ENCODE peak calls at places on chromosomes 12 and 14, in seven cellular contexts. One of them, this sample, is unnamed.

GRCh38 chr12:105363890-105364289 is 33.4 kb downstream of the C12orf75 start:
- DNase-seq in cardiac fibroblast: no peak
- DNase-seq in bronchial epithelial cell: no peak
- DNase-seq in stomach: no peak
- DNase-seq in T-helper 9 cell: no peak
- DNase-seq in activated gamma-delta T cell treated with Interleukin-2 at 50 U/mL for 16 hours: no peak
- DNase-seq in neural crest cell: no peak
- DNase-seq in this sample: no peak

GRCh38 chr14:101364503-101365328 is 196.6 kb upstream of the DIO3 start:
- DNase-seq in cardiac fibroblast: no peak
- DNase-seq in bronchial epithelial cell: no peak
- DNase-seq in stomach: no peak
- DNase-seq in T-helper 9 cell: no peak
- DNase-seq in activated gamma-delta T cell treated with Interleukin-2 at 50 U/mL for 16 hours: no peak
- DNase-seq in neural crest cell: no peak
- DNase-seq in this sample: no peak

GRCh38 chr14:68458840-68459469 is 333.9 kb downstream of the ZFP36L1 start:
- DNase-seq in cardiac fibroblast: peak; percentile 81
- DNase-seq in bronchial epithelial cell: peak; percentile 95
- DNase-seq in stomach: peak; percentile 72
- DNase-seq in T-helper 9 cell: no peak
- DNase-seq in activated gamma-delta T cell treated with Interleukin-2 at 50 U/mL for 16 hours: no peak
- DNase-seq in neural crest cell: no peak
- DNase-seq in this sample: peak; percentile 85

GRCh38 chr12:111221296-111222026 is 147.4 kb downstream of the PHETA1 start:
- DNase-seq in cardiac fibroblast: no peak
- DNase-seq in bronchial epithelial cell: no peak
- DNase-seq in stomach: no peak
- DNase-seq in T-helper 9 cell: no peak
- DNase-seq in activated gamma-delta T cell treated with Interleukin-2 at 50 U/mL for 16 hours: no peak
- DNase-seq in neural crest cell: no peak
- DNase-seq in this sample: no peak

GRCh38 chr12:124928095-124928911 is 13.9 kb upstream of the UBC start:
- DNase-seq in cardiac fibroblast: peak; percentile 97
- DNase-seq in bronchial epithelial cell: peak; percentile 100
- DNase-seq in stomach: peak; percentile 81
- DNase-seq in T-helper 9 cell: peak; percentile 25
- DNase-seq in activated gamma-delta T cell treated with Interleukin-2 at 50 U/mL for 16 hours: no peak
- DNase-seq in neural crest cell: no peak
- DNase-seq in this sample: peak; percentile 95

GRCh38 chr14:56579345-56580316 is at the start of gene TMEM260:
- DNase-seq in cardiac fibroblast: peak; percentile 91
- DNase-seq in bronchial epithelial cell: peak; percentile 79
- DNase-seq in stomach: peak; percentile 87
- DNase-seq in T-helper 9 cell: peak; percentile 88
- DNase-seq in activated gamma-delta T cell treated with Interleukin-2 at 50 U/mL for 16 hours: peak; percentile 92
- DNase-seq in neural crest cell: peak; percentile 87
- DNase-seq in this sample: peak; percentile 90

GRCh38 chr14:77041837-77042557 is 13.5 kb upstream of the IRF2BPL start:
- DNase-seq in cardiac fibroblast: peak; percentile 98
- DNase-seq in bronchial epithelial cell: peak; percentile 86
- DNase-seq in stomach: peak; percentile 52
- DNase-seq in T-helper 9 cell: no peak
- DNase-seq in activated gamma-delta T cell treated with Interleukin-2 at 50 U/mL for 16 hours: no peak
- DNase-seq in neural crest cell: no peak
- DNase-seq in this sample: peak; percentile 97

GRCh38 chr12:3129301-3130052 is 52.3 kb downstream of the TSPAN9 start:
- DNase-seq in cardiac fibroblast: peak; percentile 77
- DNase-seq in bronchial epithelial cell: peak; percentile 45
- DNase-seq in stomach: no peak
- DNase-seq in T-helper 9 cell: no peak
- DNase-seq in activated gamma-delta T cell treated with Interleukin-2 at 50 U/mL for 16 hours: no peak
- DNase-seq in neural crest cell: no peak
- DNase-seq in this sample: peak; percentile 87

GRCh38 chr12:71270057-71270456 is 112.3 kb upstream of the TSPAN8 start:
- DNase-seq in cardiac fibroblast: no peak
- DNase-seq in bronchial epithelial cell: no peak
- DNase-seq in stomach: no peak
- DNase-seq in T-helper 9 cell: no peak
- DNase-seq in activated gamma-delta T cell treated with Interleukin-2 at 50 U/mL for 16 hours: no peak
- DNase-seq in neural crest cell: no peak
- DNase-seq in this sample: no peak

GRCh38 chr14:25122188-25122587 is 72.2 kb upstream of the STXBP6 start:
- DNase-seq in cardiac fibroblast: peak; percentile 40
- DNase-seq in bronchial epithelial cell: no peak
- DNase-seq in stomach: no peak
- DNase-seq in T-helper 9 cell: no peak
- DNase-seq in activated gamma-delta T cell treated with Interleukin-2 at 50 U/mL for 16 hours: no peak
- DNase-seq in neural crest cell: no peak
- DNase-seq in this sample: no peak

GRCh38 chr12:116370004-116370404 is 92.5 kb upstream of the MED13L start:
- DNase-seq in cardiac fibroblast: peak; percentile 93
- DNase-seq in bronchial epithelial cell: no peak
- DNase-seq in stomach: no peak
- DNase-seq in T-helper 9 cell: no peak
- DNase-seq in activated gamma-delta T cell treated with Interleukin-2 at 50 U/mL for 16 hours: no peak
- DNase-seq in neural crest cell: no peak
- DNase-seq in this sample: peak; percentile 62

GRCh38 chr14:92625213-92625612 is 111.6 kb downstream of the RIN3 start:
- DNase-seq in cardiac fibroblast: peak; percentile 92
- DNase-seq in bronchial epithelial cell: peak; percentile 77
- DNase-seq in stomach: no peak
- DNase-seq in T-helper 9 cell: no peak
- DNase-seq in activated gamma-delta T cell treated with Interleukin-2 at 50 U/mL for 16 hours: no peak
- DNase-seq in neural crest cell: no peak
- DNase-seq in this sample: peak; percentile 96

GRCh38 chr14:80609055-80609454 is 332.5 kb downstream of the CEP128 start:
- DNase-seq in cardiac fibroblast: peak; percentile 18
- DNase-seq in bronchial epithelial cell: peak; percentile 25
- DNase-seq in stomach: no peak
- DNase-seq in T-helper 9 cell: no peak
- DNase-seq in activated gamma-delta T cell treated with Interleukin-2 at 50 U/mL for 16 hours: no peak
- DNase-seq in neural crest cell: no peak
- DNase-seq in this sample: no peak

GRCh38 chr14:105477659-105478623 is 3.3 kb downstream of the CRIP2 start:
- DNase-seq in cardiac fibroblast: no peak
- DNase-seq in bronchial epithelial cell: no peak
- DNase-seq in stomach: no peak
- DNase-seq in T-helper 9 cell: peak; percentile 75
- DNase-seq in activated gamma-delta T cell treated with Interleukin-2 at 50 U/mL for 16 hours: peak; percentile 52
- DNase-seq in neural crest cell: no peak
- DNase-seq in this sample: no peak

GRCh38 chr14:68938515-68939423 is 40.3 kb downstream of the ACTN1 start:
- DNase-seq in cardiac fibroblast: peak; percentile 43
- DNase-seq in bronchial epithelial cell: no peak
- DNase-seq in stomach: peak; percentile 67
- DNase-seq in T-helper 9 cell: no peak
- DNase-seq in activated gamma-delta T cell treated with Interleukin-2 at 50 U/mL for 16 hours: no peak
- DNase-seq in neural crest cell: no peak
- DNase-seq in this sample: peak; percentile 65

GRCh38 chr14:33850826-33851225 is 100.0 kb downstream of the EGLN3 start:
- DNase-seq in cardiac fibroblast: no peak
- DNase-seq in bronchial epithelial cell: no peak
- DNase-seq in stomach: no peak
- DNase-seq in T-helper 9 cell: no peak
- DNase-seq in activated gamma-delta T cell treated with Interleukin-2 at 50 U/mL for 16 hours: no peak
- DNase-seq in neural crest cell: no peak
- DNase-seq in this sample: no peak

GRCh38 chr12:5305425-5305824 is 126.5 kb upstream of the NTF3 start:
- DNase-seq in cardiac fibroblast: no peak
- DNase-seq in bronchial epithelial cell: no peak
- DNase-seq in stomach: no peak
- DNase-seq in T-helper 9 cell: no peak
- DNase-seq in activated gamma-delta T cell treated with Interleukin-2 at 50 U/mL for 16 hours: no peak
- DNase-seq in neural crest cell: no peak
- DNase-seq in this sample: no peak

GRCh38 chr14:65351493-65352224 is 60.9 kb upstream of the FUT8 start:
- DNase-seq in cardiac fibroblast: no peak
- DNase-seq in bronchial epithelial cell: no peak
- DNase-seq in stomach: no peak
- DNase-seq in T-helper 9 cell: no peak
- DNase-seq in activated gamma-delta T cell treated with Interleukin-2 at 50 U/mL for 16 hours: no peak
- DNase-seq in neural crest cell: no peak
- DNase-seq in this sample: no peak

GRCh38 chr14:74526854-74527585 is 33.5 kb downstream of the ISCA2 start:
- DNase-seq in cardiac fibroblast: no peak
- DNase-seq in bronchial epithelial cell: no peak
- DNase-seq in stomach: no peak
- DNase-seq in T-helper 9 cell: no peak
- DNase-seq in activated gamma-delta T cell treated with Interleukin-2 at 50 U/mL for 16 hours: no peak
- DNase-seq in neural crest cell: no peak
- DNase-seq in this sample: no peak

GRCh38 chr14:68147331-68147730 is 327.8 kb downstream of the RAD51B start:
- DNase-seq in cardiac fibroblast: peak; percentile 50
- DNase-seq in bronchial epithelial cell: no peak
- DNase-seq in stomach: no peak
- DNase-seq in T-helper 9 cell: no peak
- DNase-seq in activated gamma-delta T cell treated with Interleukin-2 at 50 U/mL for 16 hours: no peak
- DNase-seq in neural crest cell: no peak
- DNase-seq in this sample: no peak

GRCh38 chr14:104383088-104383805 is 196.3 kb upstream of the C14orf180 start:
- DNase-seq in cardiac fibroblast: no peak
- DNase-seq in bronchial epithelial cell: no peak
- DNase-seq in stomach: no peak
- DNase-seq in T-helper 9 cell: no peak
- DNase-seq in activated gamma-delta T cell treated with Interleukin-2 at 50 U/mL for 16 hours: no peak
- DNase-seq in neural crest cell: no peak
- DNase-seq in this sample: no peak

GRCh38 chr14:75456069-75457023 is 28.5 kb downstream of the JDP2 start:
- DNase-seq in cardiac fibroblast: no peak
- DNase-seq in bronchial epithelial cell: no peak
- DNase-seq in stomach: peak; percentile 40
- DNase-seq in T-helper 9 cell: no peak
- DNase-seq in activated gamma-delta T cell treated with Interleukin-2 at 50 U/mL for 16 hours: no peak
- DNase-seq in neural crest cell: no peak
- DNase-seq in this sample: no peak

GRCh38 chr14:103597623-103598372 is 31.2 kb upstream of the KLC1 start:
- DNase-seq in cardiac fibroblast: peak; percentile 86
- DNase-seq in bronchial epithelial cell: peak; percentile 85
- DNase-seq in stomach: no peak
- DNase-seq in T-helper 9 cell: no peak
- DNase-seq in activated gamma-delta T cell treated with Interleukin-2 at 50 U/mL for 16 hours: no peak
- DNase-seq in neural crest cell: no peak
- DNase-seq in this sample: peak; percentile 86

GRCh38 chr14:103329421-103330347 is 4.4 kb upstream of the EIF5 start:
- DNase-seq in cardiac fibroblast: peak; percentile 73
- DNase-seq in bronchial epithelial cell: peak; percentile 77
- DNase-seq in stomach: peak; percentile 55
- DNase-seq in T-helper 9 cell: no peak
- DNase-seq in activated gamma-delta T cell treated with Interleukin-2 at 50 U/mL for 16 hours: no peak
- DNase-seq in neural crest cell: no peak
- DNase-seq in this sample: no peak

GRCh38 chr14:104805941-104806624 is 5.2 kb downstream of the ZBTB42 start:
- DNase-seq in cardiac fibroblast: no peak
- DNase-seq in bronchial epithelial cell: no peak
- DNase-seq in stomach: no peak
- DNase-seq in T-helper 9 cell: no peak
- DNase-seq in activated gamma-delta T cell treated with Interleukin-2 at 50 U/mL for 16 hours: no peak
- DNase-seq in neural crest cell: no peak
- DNase-seq in this sample: no peak

GRCh38 chr12:23756416-23756815 is 193.1 kb downstream of the SOX5 start:
- DNase-seq in cardiac fibroblast: no peak
- DNase-seq in bronchial epithelial cell: no peak
- DNase-seq in stomach: no peak
- DNase-seq in T-helper 9 cell: no peak
- DNase-seq in activated gamma-delta T cell treated with Interleukin-2 at 50 U/mL for 16 hours: no peak
- DNase-seq in neural crest cell: no peak
- DNase-seq in this sample: no peak

GRCh38 chr12:52213541-52214420 is 19.3 kb upstream of the KRT7 start:
- DNase-seq in cardiac fibroblast: peak; percentile 79
- DNase-seq in bronchial epithelial cell: peak; percentile 77
- DNase-seq in stomach: peak; percentile 84
- DNase-seq in T-helper 9 cell: peak; percentile 47
- DNase-seq in activated gamma-delta T cell treated with Interleukin-2 at 50 U/mL for 16 hours: peak; percentile 23
- DNase-seq in neural crest cell: peak; percentile 83
- DNase-seq in this sample: peak; percentile 77

GRCh38 chr12:127270193-127270592 is 996.8 kb upstream of the TMEM132C start:
- DNase-seq in cardiac fibroblast: peak; percentile 100
- DNase-seq in bronchial epithelial cell: peak; percentile 89
- DNase-seq in stomach: no peak
- DNase-seq in T-helper 9 cell: no peak
- DNase-seq in activated gamma-delta T cell treated with Interleukin-2 at 50 U/mL for 16 hours: no peak
- DNase-seq in neural crest cell: no peak
- DNase-seq in this sample: peak; percentile 53

GRCh38 chr12:53955036-53955775 is 503 bp downstream of the HOXC12 start:
- DNase-seq in cardiac fibroblast: no peak
- DNase-seq in bronchial epithelial cell: no peak
- DNase-seq in stomach: no peak
- DNase-seq in T-helper 9 cell: no peak
- DNase-seq in activated gamma-delta T cell treated with Interleukin-2 at 50 U/mL for 16 hours: no peak
- DNase-seq in neural crest cell: no peak
- DNase-seq in this sample: no peak

GRCh38 chr12:26651566-26652188 is 181.3 kb downstream of the ITPR2 start:
- DNase-seq in cardiac fibroblast: peak; percentile 86
- DNase-seq in bronchial epithelial cell: peak; percentile 52
- DNase-seq in stomach: peak; percentile 45
- DNase-seq in T-helper 9 cell: peak; percentile 3
- DNase-seq in activated gamma-delta T cell treated with Interleukin-2 at 50 U/mL for 16 hours: no peak
- DNase-seq in neural crest cell: peak; percentile 78
- DNase-seq in this sample: peak; percentile 81

This sample was measured in astrocyte of the spinal cord.